ENCODE peak calls at places on chromosome 13, in five cellular contexts. B, S, I, H and U are unnamed samples.

GRCh38 chr13:35891973-35892441 is 239.2 kb downstream of the DCLK1 start:
- DNase-seq in B (no peak), S (no peak), I (peak), H (no peak), U (no peak)

GRCh38 chr13:45301263-45301662 is 39.7 kb downstream of the TPT1 start:
- DNase-seq in B (no peak), S (no peak), I (no peak), H (no peak), U (no peak)

GRCh38 chr13:59086147-59086546 is 1077.6 kb downstream of the DIAPH3 start:
- DNase-seq in B (peak), S (no peak), I (peak), H (no peak), U (no peak)

GRCh38 chr13:52737900-52738299 is 1.7 kb downstream of the CNMD start:
- DNase-seq in B (no peak), S (no peak), I (no peak), H (no peak), U (no peak)

GRCh38 chr13:35923347-35923746 is 207.8 kb downstream of the DCLK1 start:
- DNase-seq in B (peak), S (peak), I (peak), H (peak), U (no peak)

GRCh38 chr13:33639640-33640080 is 178.3 kb upstream of the RFC3 start:
- DNase-seq in B (no peak), S (no peak), I (no peak), H (no peak), U (no peak)

GRCh38 chr13:105990256-105990958 is 545.1 kb downstream of the EFNB2 start:
- DNase-seq in B (peak), S (no peak), I (peak), H (no peak), U (no peak)

GRCh38 chr13:49315036-49315565 is 67.4 kb downstream of the CDADC1 start:
- DNase-seq in B (no peak), S (no peak), I (peak), H (no peak), U (no peak)

GRCh38 chr13:23902975-23903905 is 5.9 kb upstream of the C1QTNF9B start:
- DNase-seq in B (no peak), S (no peak), I (no peak), H (no peak), U (no peak)

GRCh38 chr13:45370922-45371406 is 30.0 kb upstream of the TPT1 start:
- DNase-seq in B (peak), S (peak), I (peak), H (peak), U (peak)

GRCh38 chr13:113853518-113854237 is 10.2 kb downstream of the GAS6 start:
- DNase-seq in B (no peak), S (no peak), I (peak), H (no peak), U (no peak)

GRCh38 chr13:19910336-19911072 is 47.1 kb upstream of the ZMYM5 start:
- DNase-seq in B (peak), S (no peak), I (peak), H (peak), U (no peak)

GRCh38 chr13:50410921-50411712 is 395.9 kb downstream of the KCNRG start:
- DNase-seq in B (peak), S (peak), I (peak), H (peak), U (no peak)

GRCh38 chr13:48304132-48304876 is 753 bp downstream of the RB1 start:
- DNase-seq in B (peak), S (no peak), I (peak), H (peak), U (no peak)

GRCh38 chr13:75220238-75220542 is 261.8 kb downstream of the TBC1D4 start:
- DNase-seq in B (no peak), S (no peak), I (no peak), H (no peak), U (no peak)

GRCh38 chr13:43405457-43405856 is 381.3 kb downstream of the ENOX1 start:
- DNase-seq in B (peak), S (no peak), I (peak), H (peak), U (no peak)

GRCh38 chr13:27125357-27126282 is 46.0 kb downstream of the USP12 start:
- DNase-seq in B (no peak), S (no peak), I (no peak), H (no peak), U (no peak)

GRCh38 chr13:52851153-52851962 is 2.9 kb upstream of the PCDH8 start:
- DNase-seq in B (peak), S (no peak), I (peak), H (no peak), U (no peak)

GRCh38 chr13:110444226-110444653 is 117.3 kb downstream of the RAB20 start:
- DNase-seq in B (peak), S (no peak), I (peak), H (no peak), U (no peak)